ENCODE peak calls at places on chromosome 11, in four cellular contexts. K is stimulated activated CD8-positive, alpha-beta memory T cell treated with anti-CD3 and anti-CD28 coated beads, Interleukin-7, amount 100 ng/mL, for 1 hour; H is CD8-positive, alpha-beta T cell; X is posterior vena cava. A is an unnamed sample.

GRCh38 chr11:60821827-60822599 is 19.9 kb upstream of the CCDC86 start:
- DNase-seq in K (no peak), H (no peak), X (no peak), A (no peak)

GRCh38 chr11:65779919-65780769 is 632 bp downstream of the AP5B1 start:
- DNase-seq in K (peak; percentile 52), H (peak; percentile 82), X (peak; percentile 95), A (peak; percentile 73)

GRCh38 chr11:34564406-34564805 is 50.8 kb upstream of the ELF5 start:
- DNase-seq in K (no peak), H (no peak), X (no peak), A (no peak)

GRCh38 chr11:74487875-74488274 is 5.6 kb downstream of the LIPT2 start:
- DNase-seq in K (no peak), H (no peak), X (no peak), A (no peak)

GRCh38 chr11:33633251-33634003 is 67.2 kb downstream of the C11orf91 start:
- DNase-seq in K (no peak), H (no peak), X (no peak), A (no peak)

GRCh38 chr11:92480519-92480918 is 255.9 kb downstream of the FAT3 start:
- DNase-seq in K (no peak), H (no peak), X (no peak), A (no peak)

GRCh38 chr11:35073691-35074382 is 65.1 kb upstream of the CD44 start:
- DNase-seq in K (no peak), H (no peak), X (no peak), A (no peak)

GRCh38 chr11:131422491-131422890 is 52.1 kb downstream of the NTM start:
- DNase-seq in K (no peak), H (no peak), X (no peak), A (no peak)

GRCh38 chr11:62889484-62890437 is 9.1 kb downstream of the SLC3A2 start:
- DNase-seq in K (no peak), H (no peak), X (no peak), A (no peak)

GRCh38 chr11:111526501-111526900 is 11.9 kb downstream of the HOATZ start:
- DNase-seq in K (no peak), H (peak; percentile 50), X (no peak), A (no peak)

GRCh38 chr11:43905788-43906187 is 25.2 kb downstream of the ALKBH3 start:
- DNase-seq in K (no peak), H (no peak), X (no peak), A (no peak)

GRCh38 chr11:62614275-62614674 is 1.2 kb downstream of the ROM1 start:
- DNase-seq in K (no peak), H (no peak), X (no peak), A (no peak)

GRCh38 chr11:2691991-2692841 is 7.6 kb downstream of the KCNQ1OT1 start:
- DNase-seq in K (no peak), H (no peak), X (peak; percentile 36), A (no peak)

GRCh38 chr11:132721526-132721925 is 810.8 kb downstream of the OPCML start:
- DNase-seq in K (no peak), H (no peak), X (no peak), A (no peak)

GRCh38 chr11:73875840-73876239 is 806 bp downstream of the COA4 start:
- DNase-seq in K (no peak), H (no peak), X (no peak), A (no peak)

GRCh38 chr11:86629070-86629706 is 43.2 kb downstream of the ME3 start:
- DNase-seq in K (no peak), H (no peak), X (no peak), A (no peak)

GRCh38 chr11:3810446-3810845 is 2.1 kb downstream of the PGAP2 start:
- DNase-seq in K (no peak), H (no peak), X (peak; percentile 43), A (no peak)

GRCh38 chr11:14881794-14882193 is 10.2 kb downstream of the CYP2R1 start:
- DNase-seq in K (no peak), H (no peak), X (no peak), A (no peak)

GRCh38 chr11:9906043-9906791 is 242.3 kb downstream of the SWAP70 start:
- DNase-seq in K (no peak), H (no peak), X (no peak), A (no peak)

GRCh38 chr11:90222152-90222458 is 744 bp downstream of the CHORDC1 start:
- DNase-seq in K (no peak), H (no peak), X (no peak), A (no peak)

GRCh38 chr11:2881076-2881973 is 4.2 kb downstream of the CDKN1C start:
- DNase-seq in K (no peak), H (no peak), X (no peak), A (no peak)

GRCh38 chr11:40597546-40598113 is 861.8 kb downstream of the LRRC4C start:
- DNase-seq in K (no peak), H (no peak), X (no peak), A (no peak)

GRCh38 chr11:121570453-121570852 is 117.7 kb upstream of the SORL1-AS1 start:
- DNase-seq in K (no peak), H (no peak), X (no peak), A (no peak)

GRCh38 chr11:33383920-33384209 is 126.7 kb downstream of the HIPK3 start:
- DNase-seq in K (no peak), H (no peak), X (no peak), A (no peak)

GRCh38 chr11:9150501-9150900 is 59.1 kb upstream of the SCUBE2 start:
- DNase-seq in K (no peak), H (no peak), X (no peak), A (no peak)

GRCh38 chr11:65468874-65469333 is 29.9 kb upstream of the MALAT1 start:
- DNase-seq in K (no peak), H (peak; percentile 54), X (no peak), A (peak; percentile 43)

GRCh38 chr11:61972796-61973602 is 5.6 kb upstream of the FTH1 start:
- DNase-seq in K (no peak), H (no peak), X (peak; percentile 75), A (peak; percentile 12)

GRCh38 chr11:117875397-117876048 is 935 bp downstream of the FXYD6 start:
- DNase-seq in K (no peak), H (peak; percentile 44), X (peak; percentile 68), A (peak; percentile 19)

GRCh38 chr11:63599211-63600122 is 14.8 kb downstream of the PLAAT3 start:
- DNase-seq in K (no peak), H (no peak), X (peak; percentile 32), A (no peak)

GRCh38 chr11:46120361-46120710 is 918 bp downstream of the PHF21A start:
- DNase-seq in K (no peak), H (peak; percentile 29), X (no peak), A (no peak)

GRCh38 chr11:77096591-77097019 is 6.0 kb upstream of the OMP start:
- DNase-seq in K (no peak), H (no peak), X (peak; percentile 70), A (no peak)

A was measured in central memory CD4-positive, alpha-beta T cell.